ENCODE peak calls at places on chromosomes 5 and 9, in ten cellular contexts. One of them, this sample, is unnamed.

GRCh38 chr5:163445345-163445744 is 8.0 kb downstream of the CCNG1 start:
- DNase-seq in SK-N-SH: no peak
- DNase-seq in activated CD8-positive, alpha-beta T cell treated with anti-CD3 and anti-CD28 coated beads for 36 hours: no peak
- DNase-seq in Jurkat, Clone E6-1: no peak
- DNase-seq in glutamatergic neuron: no peak
- DNase-seq in immature natural killer cell: no peak
- DNase-seq in NCI-H446: no peak
- DNase-seq in GM19239: no peak
- DNase-seq in GM20000: no peak
- DNase-seq in epithelial cell of esophagus: no peak
- DNase-seq in this sample: no peak

GRCh38 chr9:18717751-18718150 is 243.8 kb downstream of the ADAMTSL1 start:
- DNase-seq in Jurkat, Clone E6-1: no peak
- DNase-seq in activated CD8-positive, alpha-beta T cell treated with anti-CD3 and anti-CD28 coated beads for 36 hours: no peak
- DNase-seq in glutamatergic neuron: no peak
- DNase-seq in epithelial cell of esophagus: no peak
- DNase-seq in GM19239: no peak
- DNase-seq in GM20000: no peak
- DNase-seq in SK-N-SH: no peak
- DNase-seq in immature natural killer cell: no peak
- DNase-seq in NCI-H446: no peak
- DNase-seq in this sample: no peak

GRCh38 chr9:34072868-34073590 is 24.3 kb upstream of the UBAP2 start:
- DNase-seq in epithelial cell of esophagus: peak
- DNase-seq in NCI-H446: no peak
- DNase-seq in GM20000: no peak
- DNase-seq in SK-N-SH: no peak
- DNase-seq in activated CD8-positive, alpha-beta T cell treated with anti-CD3 and anti-CD28 coated beads for 36 hours: no peak
- DNase-seq in GM19239: no peak
- DNase-seq in glutamatergic neuron: peak
- DNase-seq in immature natural killer cell: no peak
- DNase-seq in Jurkat, Clone E6-1: no peak
- DNase-seq in this sample: no peak

GRCh38 chr5:56070795-56071539 is 76.2 kb upstream of the IL6ST start:
- DNase-seq in GM19239: no peak
- DNase-seq in epithelial cell of esophagus: no peak
- DNase-seq in Jurkat, Clone E6-1: peak
- DNase-seq in NCI-H446: no peak
- DNase-seq in SK-N-SH: no peak
- DNase-seq in glutamatergic neuron: no peak
- DNase-seq in GM20000: no peak
- DNase-seq in activated CD8-positive, alpha-beta T cell treated with anti-CD3 and anti-CD28 coated beads for 36 hours: no peak
- DNase-seq in immature natural killer cell: no peak
- DNase-seq in this sample: no peak

GRCh38 chr5:164091836-164092235 is 586.4 kb downstream of the MAT2B start:
- DNase-seq in epithelial cell of esophagus: no peak
- DNase-seq in NCI-H446: no peak
- DNase-seq in GM19239: no peak
- DNase-seq in SK-N-SH: no peak
- DNase-seq in glutamatergic neuron: no peak
- DNase-seq in immature natural killer cell: no peak
- DNase-seq in GM20000: no peak
- DNase-seq in activated CD8-positive, alpha-beta T cell treated with anti-CD3 and anti-CD28 coated beads for 36 hours: no peak
- DNase-seq in Jurkat, Clone E6-1: no peak
- DNase-seq in this sample: no peak

GRCh38 chr9:121380941-121381340 is 10.9 kb upstream of the STOM start:
- DNase-seq in GM19239: no peak
- DNase-seq in epithelial cell of esophagus: no peak
- DNase-seq in NCI-H446: no peak
- DNase-seq in glutamatergic neuron: no peak
- DNase-seq in GM20000: no peak
- DNase-seq in Jurkat, Clone E6-1: no peak
- DNase-seq in activated CD8-positive, alpha-beta T cell treated with anti-CD3 and anti-CD28 coated beads for 36 hours: no peak
- DNase-seq in immature natural killer cell: no peak
- DNase-seq in SK-N-SH: no peak
- DNase-seq in this sample: no peak

GRCh38 chr5:113806250-113806649 is 292.8 kb downstream of the YTHDC2 start:
- DNase-seq in Jurkat, Clone E6-1: peak
- DNase-seq in glutamatergic neuron: no peak
- DNase-seq in NCI-H446: peak
- DNase-seq in epithelial cell of esophagus: peak
- DNase-seq in SK-N-SH: no peak
- DNase-seq in activated CD8-positive, alpha-beta T cell treated with anti-CD3 and anti-CD28 coated beads for 36 hours: no peak
- DNase-seq in immature natural killer cell: no peak
- DNase-seq in GM19239: no peak
- DNase-seq in GM20000: no peak
- DNase-seq in this sample: no peak

GRCh38 chr5:26578002-26578401 is 460.4 kb downstream of the CDH9 start:
- DNase-seq in GM19239: no peak
- DNase-seq in GM20000: no peak
- DNase-seq in NCI-H446: no peak
- DNase-seq in immature natural killer cell: no peak
- DNase-seq in Jurkat, Clone E6-1: no peak
- DNase-seq in epithelial cell of esophagus: no peak
- DNase-seq in activated CD8-positive, alpha-beta T cell treated with anti-CD3 and anti-CD28 coated beads for 36 hours: no peak
- DNase-seq in SK-N-SH: no peak
- DNase-seq in glutamatergic neuron: no peak
- DNase-seq in this sample: no peak

GRCh38 chr5:50958852-50959457 is 292.5 kb downstream of the PARP8 start:
- DNase-seq in activated CD8-positive, alpha-beta T cell treated with anti-CD3 and anti-CD28 coated beads for 36 hours: no peak
- DNase-seq in SK-N-SH: peak
- DNase-seq in epithelial cell of esophagus: peak
- DNase-seq in NCI-H446: peak
- DNase-seq in Jurkat, Clone E6-1: peak
- DNase-seq in glutamatergic neuron: no peak
- DNase-seq in GM20000: no peak
- DNase-seq in immature natural killer cell: no peak
- DNase-seq in GM19239: no peak
- DNase-seq in this sample: no peak